ENCODE peak calls at places on chromosomes 12 and 14, in eight cellular contexts. L, O, X, Q, D, R, G and M are unnamed samples.

GRCh38 chr12:66467932-66468331 is 165.6 kb downstream of the HELB start:
- DNase-seq in L (no peak), O (no peak), X (peak; percentile 46), Q (no peak), D (no peak), R (no peak), G (no peak), M (no peak)

GRCh38 chr12:11959117-11959823 is 111.5 kb upstream of the BCL2L14 start:
- DNase-seq in L (no peak), O (no peak), X (no peak), Q (no peak), D (no peak), R (peak; percentile 48), G (no peak), M (peak; percentile 45)

GRCh38 chr12:108967869-108968540 is 52.9 kb downstream of the SVOP start:
- DNase-seq in L (no peak), O (no peak), X (peak; percentile 40), Q (no peak), D (no peak), R (no peak), G (no peak), M (no peak)

GRCh38 chr12:9792961-9793617 is 32.4 kb upstream of the CD69 start:
- DNase-seq in L (no peak), O (no peak), X (no peak), Q (no peak), D (no peak), R (no peak), G (no peak), M (no peak)

GRCh38 chr12:115574831-115575230 is 702.7 kb downstream of the MED13L start:
- DNase-seq in L (no peak), O (no peak), X (no peak), Q (no peak), D (no peak), R (no peak), G (no peak), M (no peak)

GRCh38 chr14:55285048-55285652 is 13.9 kb downstream of the FBXO34 start:
- DNase-seq in L (no peak), O (no peak), X (no peak), Q (no peak), D (no peak), R (peak; percentile 80), G (no peak), M (no peak)

GRCh38 chr12:570237-570925 is 92.9 kb downstream of the NINJ2 start:
- DNase-seq in L (no peak), O (peak; percentile 96), X (peak; percentile 76), Q (peak; percentile 85), D (peak; percentile 77), R (peak; percentile 36), G (peak; percentile 91), M (peak; percentile 95)

GRCh38 chr12:29081101-29081500 is 68.0 kb upstream of the FAR2 start:
- DNase-seq in L (no peak), O (no peak), X (no peak), Q (no peak), D (no peak), R (no peak), G (no peak), M (no peak)

GRCh38 chr12:106632797-106633450 is 50.1 kb downstream of the RFX4 start:
- DNase-seq in L (no peak), O (no peak), X (peak; percentile 43), Q (no peak), D (no peak), R (no peak), G (no peak), M (no peak)

GRCh38 chr12:23025372-23026021 is 400.5 kb downstream of the ETNK1 start:
- DNase-seq in L (no peak), O (no peak), X (no peak), Q (no peak), D (no peak), R (no peak), G (no peak), M (no peak)

GRCh38 chr12:108332791-108333382 is 6.2 kb downstream of the CMKLR1 start:
- DNase-seq in L (no peak), O (peak; percentile 90), X (no peak), Q (peak; percentile 42), D (no peak), R (peak; percentile 12), G (peak; percentile 82), M (no peak)

GRCh38 chr14:104370256-104370870 is 209.2 kb upstream of the C14orf180 start:
- DNase-seq in L (no peak), O (no peak), X (peak; percentile 10), Q (no peak), D (peak; percentile 39), R (no peak), G (no peak), M (no peak)

GRCh38 chr14:76217179-76217578 is 65.5 kb downstream of the GPATCH2L start:
- DNase-seq in L (no peak), O (no peak), X (no peak), Q (no peak), D (no peak), R (no peak), G (no peak), M (no peak)

GRCh38 chr14:30243157-30243556 is 315.5 kb upstream of the PRKD1 start:
- DNase-seq in L (no peak), O (no peak), X (no peak), Q (no peak), D (no peak), R (no peak), G (no peak), M (no peak)

GRCh38 chr14:37545174-37545573 is 49.9 kb downstream of the FOXA1 start:
- DNase-seq in L (no peak), O (no peak), X (no peak), Q (no peak), D (no peak), R (no peak), G (no peak), M (no peak)

GRCh38 chr12:79420146-79420618 is 270.6 kb downstream of the PAWR start:
- DNase-seq in L (no peak), O (no peak), X (peak; percentile 45), Q (no peak), D (no peak), R (peak; percentile 4), G (no peak), M (no peak)

GRCh38 chr12:5789469-5789968 is 155.5 kb downstream of the ANO2 start:
- DNase-seq in L (no peak), O (peak; percentile 42), X (no peak), Q (no peak), D (no peak), R (peak; percentile 8), G (no peak), M (no peak)

GRCh38 chr14:59018978-59019377 is 169.5 kb upstream of the DAAM1 start:
- DNase-seq in L (no peak), O (no peak), X (no peak), Q (no peak), D (no peak), R (no peak), G (no peak), M (no peak)

GRCh38 chr14:20818861-20819260 is 16.2 kb upstream of the RNASE1 start:
- DNase-seq in L (no peak), O (no peak), X (no peak), Q (no peak), D (no peak), R (no peak), G (no peak), M (no peak)

GRCh38 chr14:20823859-20824258 is 21.2 kb upstream of the RNASE1 start:
- DNase-seq in L (no peak), O (no peak), X (no peak), Q (no peak), D (no peak), R (no peak), G (no peak), M (no peak)

GRCh38 chr14:20820063-20820904 is 17.6 kb upstream of the RNASE1 start:
- DNase-seq in L (no peak), O (no peak), X (no peak), Q (peak; percentile 18), D (no peak), R (no peak), G (no peak), M (no peak)
- TF ChIP-seq POLR2A in L (no peak), O (no peak), X (peak; percentile 21), Q (no peak), D (no peak), R (no peak), G (no peak), M (no peak)

GRCh38 chr14:39181026-39181692 is 6.1 kb downstream of the PNN start:
- DNase-seq in L (no peak), O (no peak), X (no peak), Q (no peak), D (no peak), R (no peak), G (no peak), M (no peak)
- TF ChIP-seq POLR2A in L (peak; percentile 69), O (no peak), X (no peak), Q (no peak), D (no peak), R (no peak), G (no peak), M (no peak)

GRCh38 chr12:105485321-105485910 is 154.9 kb downstream of the C12orf75 start:
- DNase-seq in L (no peak), O (peak; percentile 75), X (no peak), Q (no peak), D (no peak), R (no peak), G (no peak), M (peak; percentile 37)
- TF ChIP-seq POLR2A in L (no peak), O (no peak), X (no peak), Q (no peak), D (no peak), R (no peak), G (no peak), M (no peak)

GRCh38 chr12:38905480-38906351 is at the start of gene CPNE8:
- DNase-seq in L (peak; percentile 48), O (peak; percentile 98), X (peak; percentile 48), Q (peak; percentile 84), D (peak; percentile 61), R (peak; percentile 79), G (peak; percentile 95), M (peak; percentile 13)

GRCh38 chr12:38903596-38903995 is 1.8 kb downstream of the CPNE8 start:
- DNase-seq in L (no peak), O (no peak), X (no peak), Q (no peak), D (no peak), R (no peak), G (no peak), M (no peak)

GRCh38 chr12:38904932-38905479 is 385 bp downstream of the CPNE8 start:
- DNase-seq in L (peak; percentile 32), O (peak; percentile 98), X (peak; percentile 88), Q (peak; percentile 88), D (peak; percentile 64), R (peak; percentile 90), G (peak; percentile 95), M (peak; percentile 15)

GRCh38 chr12:38907171-38907923 is 2.0 kb upstream of the CPNE8 start:
- DNase-seq in L (no peak), O (no peak), X (no peak), Q (no peak), D (no peak), R (no peak), G (no peak), M (no peak)

DNA sequence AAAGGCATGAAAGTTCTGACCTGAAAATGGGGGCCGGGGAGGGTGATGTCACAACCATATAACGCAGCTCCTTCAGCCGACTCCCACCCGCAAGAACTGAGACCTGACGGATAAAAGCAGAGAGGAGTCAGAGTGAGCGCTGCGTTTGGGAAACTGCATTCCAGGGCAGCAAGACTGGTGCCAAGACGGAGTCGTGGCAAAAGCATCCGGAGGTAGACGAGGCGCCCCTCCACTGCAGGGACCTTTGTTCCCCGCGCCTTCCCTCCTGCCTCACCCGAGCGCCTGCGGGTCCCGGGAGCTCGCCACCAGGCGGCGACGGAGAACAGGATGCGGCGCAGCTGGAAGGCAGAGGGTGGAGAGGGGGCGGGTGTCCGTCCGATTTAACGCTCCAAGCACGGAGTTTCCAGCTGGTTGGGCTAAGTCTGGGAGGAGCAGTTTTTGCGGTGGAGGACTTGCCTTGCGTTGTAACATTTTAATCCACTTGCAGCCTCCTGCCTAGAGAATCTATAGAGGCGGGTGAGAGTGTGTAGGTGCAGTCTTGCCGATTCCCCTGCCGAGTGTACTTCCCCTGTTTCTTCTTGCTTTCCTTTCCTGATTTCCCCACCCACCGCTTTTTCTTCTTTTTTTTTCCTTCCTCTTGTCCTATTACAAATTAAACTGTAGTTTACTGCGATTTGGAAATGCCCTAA is 1.2 kb upstream of the CPNE8 start:
- DNase-seq in L (peak; percentile 47), O (peak; percentile 97), X (peak; percentile 74), Q (peak; percentile 91), D (peak; percentile 76), R (peak; percentile 90), G (peak; percentile 93), M (peak; percentile 57)
- TF ChIP-seq POLR2A in L (no peak), O (no peak), X (no peak), Q (peak; percentile 45), D (no peak), R (no peak), G (no peak), M (no peak)